ENCODE peak calls at places on chromosome 10, in four cellular contexts. F is suprapubic skin, E is fibroblast of lung, X is astrocyte. I is an unnamed sample.

GRCh38 chr10:10782603-10783002 is 235.1 kb upstream of the CELF2 start:
- DNase-seq in X (peak; percentile 84), E (peak; percentile 58), F (no peak), I (peak; percentile 67)

GRCh38 chr10:22931948-22932347 is 4.1 kb downstream of the ARMC3 start:
- DNase-seq in E (peak; percentile 85), F (no peak), X (peak; percentile 57), I (no peak)

GRCh38 chr10:7314068-7314646 is 96.7 kb downstream of the SFMBT2 start:
- DNase-seq in E (no peak), X (no peak), F (no peak), I (no peak)

GRCh38 chr10:29253096-29254029 is 35.5 kb upstream of the LYZL1 start:
- DNase-seq in F (no peak), X (no peak), E (no peak), I (no peak)

GRCh38 chr10:10479465-10479864 is 538.2 kb upstream of the CELF2 start:
- DNase-seq in F (no peak), X (no peak), E (no peak), I (no peak)

GRCh38 chr10:75685187-75685586 is 253.8 kb downstream of the LRMDA start:
- DNase-seq in X (no peak), E (no peak), F (no peak), I (no peak)

GRCh38 chr10:71604324-71605018 is 115.1 kb downstream of the C10orf105 start:
- DNase-seq in F (no peak), X (no peak), E (no peak), I (no peak)

GRCh38 chr10:51522858-51523257 is 176.5 kb downstream of the CSTF2T start:
- DNase-seq in E (peak; percentile 17), F (no peak), X (no peak), I (no peak)

GRCh38 chr10:49837096-49837495 is 75.0 kb upstream of the OGDHL start:
- DNase-seq in F (no peak), X (peak; percentile 22), E (peak; percentile 14), I (no peak)

GRCh38 chr10:76576276-76576962 is 1061.2 kb downstream of the KCNMA1 start:
- DNase-seq in X (peak; percentile 83), E (peak; percentile 40), F (no peak), I (peak; percentile 48)

GRCh38 chr10:131777921-131778320 is 122.9 kb upstream of the PPP2R2D start:
- DNase-seq in X (no peak), E (no peak), F (no peak), I (peak; percentile 12)
- H3K4me3 ChIP-seq in X (no peak overlapping the region), E (no peak overlapping the region), F (no peak overlapping the region), I (no peak overlapping the region)

GRCh38 chr10:79407811-79408795 is 37.3 kb downstream of the ZCCHC24 start:
- DNase-seq in X (peak; percentile 44), E (peak; percentile 76), F (peak; percentile 82), I (peak; percentile 54)
- H3K4me1 ChIP-seq in X (peaks cover 33% of the 10 kb centered on the region), E (peaks cover 52% of the 10 kb centered on the region), F (peaks cover 45% of the 10 kb centered on the region), I (peaks cover 53% of the 10 kb centered on the region)

GRCh38 chr10:43401627-43402026 is 7.4 kb downstream of the HNRNPF start:
- DNase-seq in E (no peak), X (no peak), F (no peak), I (no peak)
- H3K4me3 ChIP-seq in E (no peak overlapping the region), X (no peak overlapping the region), F (no peak overlapping the region), I (no peak overlapping the region)

GRCh38 chr10:25492680-25493079 is 317.9 kb downstream of the GPR158 start:
- DNase-seq in E (no peak), F (no peak), X (no peak), I (no peak)

GRCh38 chr10:25497281-25497680 is 322.5 kb downstream of the GPR158 start:
- DNase-seq in X (no peak), E (no peak), F (no peak), I (no peak)

GRCh38 chr10:25498645-25499044 is 323.8 kb downstream of the GPR158 start:
- DNase-seq in E (no peak), F (no peak), X (no peak), I (no peak)

GRCh38 chr10:25492040-25492439 is 317.2 kb downstream of the GPR158 start:
- DNase-seq in F (no peak), E (no peak), X (no peak), I (no peak)

GRCh38 chr10:25493122-25493893 is 318.5 kb downstream of the GPR158 start:
- DNase-seq in F (no peak), E (peak; percentile 66), X (peak; percentile 95), I (peak; percentile 82)
- H3K4me1 ChIP-seq in F (no peaks in the 10 kb centered on the region), E (no peaks in the 10 kb centered on the region), X (peaks cover 13% of the 10 kb centered on the region), I (peaks cover 14% of the 10 kb centered on the region)

GRCh38 chr10:121702351-121703320 is 104.4 kb upstream of the FGFR2 start:
- DNase-seq in X (peak; percentile 92), E (no peak), F (no peak), I (peak; percentile 28)
- H3K4me3 ChIP-seq in X (peak overlapping the region; percentile 45), E (no peak overlapping the region), F (no peak overlapping the region), I (no peak overlapping the region)